ENCODE peak calls at places on chromosomes 2 and 18, in four cellular contexts. X is AG09319, E is GM20000, M is colonic mucosa. H is an unnamed sample.

GRCh38 chr2:147937744-147938349 is 82.7 kb downstream of the ORC4 start:
- DNase-seq in M (no peak), X (no peak), E (peak), H (no peak)

GRCh38 chr2:113053666-113054435 is 1.2 kb upstream of the IL36B start:
- DNase-seq in E (no peak), X (no peak), M (peak), H (no peak)

GRCh38 chr2:38181802-38182517 is 106.0 kb upstream of the CYP1B1 start:
- DNase-seq in E (no peak), X (no peak), M (no peak), H (no peak)

GRCh38 chr2:111967018-111967417 is 68.6 kb downstream of the MERTK start:
- DNase-seq in M (no peak), X (no peak), E (no peak), H (no peak)

GRCh38 chr2:86788172-86788571 is 2.5 kb downstream of the CD8A start:
- DNase-seq in X (no peak), M (no peak), E (no peak), H (no peak)

GRCh38 chr2:172097557-172098131 is 5.1 kb downstream of the DLX2 start:
- DNase-seq in E (peak), M (no peak), X (no peak), H (peak)

GRCh38 chr2:235494716-235495372 is 1.0 kb downstream of the AGAP1 start:
- DNase-seq in X (no peak), E (peak), M (no peak), H (no peak)

GRCh38 chr2:3256157-3256556 is 121.5 kb downstream of the EIPR1 start:
- DNase-seq in E (no peak), M (no peak), X (no peak), H (no peak)

GRCh38 chr2:74525717-74526648 is at the start of gene DQX1:
- DNase-seq in X (no peak), E (peak), M (peak), H (peak)

GRCh38 chr2:7037340-7038333 is 120.4 kb downstream of the RNF144A start:
- DNase-seq in E (peak), M (peak), X (peak), H (peak)

GRCh38 chr18:2564373-2564772 is 6.9 kb downstream of the METTL4 start:
- DNase-seq in M (no peak), E (no peak), X (no peak), H (no peak)

GRCh38 chr2:39448169-39448502 is 11.1 kb upstream of the MAP4K3 start:
- DNase-seq in X (no peak), E (no peak), M (no peak), H (no peak)

GRCh38 chr18:37299471-37300304 is 265.9 kb downstream of the CELF4 start:
- DNase-seq in M (peak), X (peak), E (no peak), H (no peak)

GRCh38 chr2:158719411-158719810 is 75.7 kb upstream of the DAPL1 start:
- DNase-seq in E (no peak), X (no peak), M (no peak), H (no peak)

GRCh38 chr2:45259144-45259543 is 249.9 kb upstream of the SIX2 start:
- DNase-seq in M (no peak), E (no peak), X (no peak), H (no peak)

GRCh38 chr2:221124542-221125235 is 447.4 kb downstream of the EPHA4 start:
- DNase-seq in M (no peak), E (no peak), X (no peak), H (no peak)

GRCh38 chr2:47601518-47602015 is 181.4 kb upstream of the MSH6 start:
- DNase-seq in M (no peak), E (no peak), X (no peak), H (no peak)

GRCh38 chr2:104378853-104379374 is 475.0 kb upstream of the POU3F3 start:
- DNase-seq in M (peak), E (peak), X (no peak), H (no peak)

GRCh38 chr2:193847140-193847539 is 1652.4 kb upstream of the TMEFF2 start:
- DNase-seq in X (no peak), M (no peak), E (no peak), H (no peak)

GRCh38 chr2:120846406-120847095 is 110.9 kb downstream of the GLI2 start:
- DNase-seq in E (no peak), X (no peak), M (no peak), H (no peak)

GRCh38 chr2:139992078-139992477 is 1211.9 kb upstream of the NXPH2 start:
- DNase-seq in M (no peak), X (no peak), E (no peak), H (no peak)

GRCh38 chr2:220783651-220784050 is 788.5 kb downstream of the EPHA4 start:
- DNase-seq in E (no peak), X (no peak), M (no peak), H (no peak)

GRCh38 chr2:65071499-65072180 is 15.4 kb downstream of the CEP68 start:
- DNase-seq in X (no peak), M (no peak), E (no peak), H (no peak)

GRCh38 chr18:23529597-23529996 is 26.3 kb downstream of the RMC1 start:
- DNase-seq in M (no peak), E (no peak), X (no peak), H (no peak)

GRCh38 chr2:173354601-173355131 is at the start of gene CDCA7:
- DNase-seq in X (no peak), E (peak), M (peak), H (peak)

GRCh38 chr2:11754705-11755026 is 8.2 kb downstream of the LPIN1 start:
- DNase-seq in E (no peak), X (no peak), M (no peak), H (no peak)

GRCh38 chr2:179104736-179105135 is 54.8 kb upstream of the CCDC141 start:
- DNase-seq in X (no peak), E (no peak), M (no peak), H (no peak)

GRCh38 chr2:52289776-52290175 is 1257.8 kb upstream of the NRXN1 start:
- DNase-seq in E (no peak), M (no peak), X (no peak), H (no peak)

GRCh38 chr2:15842771-15843666 is 97.3 kb upstream of the MYCN start:
- DNase-seq in M (no peak), X (no peak), E (no peak), H (no peak)

GRCh38 chr2:215397632-215398341 is 38.1 kb downstream of the FN1 start:
- DNase-seq in X (no peak), M (no peak), E (no peak), H (no peak)

GRCh38 chr2:21793461-21793860 is 669.7 kb downstream of the TDRD15 start:
- DNase-seq in X (no peak), E (no peak), M (no peak), H (no peak)

GRCh38 chr2:15595342-15595905 is 3.8 kb downstream of the DDX1 start:
- DNase-seq in X (no peak), M (no peak), E (no peak), H (no peak)

GRCh38 chr2:229434131-229434530 is 163.0 kb upstream of the PID1 start:
- DNase-seq in X (no peak), E (no peak), M (no peak), H (no peak)

GRCh38 chr2:229425573-229425972 is 154.5 kb upstream of the PID1 start:
- DNase-seq in M (no peak), X (no peak), E (no peak), H (no peak)

GRCh38 chr2:229429529-229430067 is 158.5 kb upstream of the PID1 start:
- DNase-seq in X (no peak), M (no peak), E (no peak), H (no peak)

GRCh38 chr2:229433351-229433750 is 162.3 kb upstream of the PID1 start:
- DNase-seq in E (no peak), X (no peak), M (no peak), H (no peak)

DNA sequence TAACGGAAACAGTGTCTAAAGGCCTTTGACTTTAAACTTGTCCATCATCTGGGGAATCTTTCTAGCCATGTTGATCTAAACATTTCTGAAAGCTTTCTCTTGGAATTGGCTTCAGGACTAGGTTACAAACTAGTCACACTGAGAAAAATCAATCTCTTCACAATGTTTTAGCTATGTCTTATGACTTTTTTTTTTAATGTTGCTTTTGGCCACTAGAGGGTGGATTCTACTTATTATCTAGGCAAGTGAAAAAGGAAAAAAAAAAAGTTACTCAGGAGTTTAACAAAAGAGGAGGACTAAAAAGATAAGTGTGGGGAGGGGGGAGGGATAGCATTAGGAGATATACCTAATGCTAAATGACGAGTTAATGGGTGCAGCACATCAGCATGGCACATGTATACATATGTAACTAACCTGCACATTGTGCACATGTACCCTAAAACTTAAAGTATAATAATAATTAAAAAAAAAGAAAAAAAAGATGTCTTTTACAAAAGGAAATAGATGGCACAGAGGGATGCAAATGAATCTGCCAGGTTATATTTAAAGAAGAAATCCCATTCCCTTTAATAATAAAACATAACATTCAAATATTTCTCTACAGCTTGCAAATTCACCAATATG is 160.4 kb upstream of the PID1 start:
- DNase-seq in E (no peak), X (no peak), M (no peak), H (no peak)
- TF ChIP-seq CTCF in E (no peak), X (peak), M (no peak), H (no peak)

DNA sequence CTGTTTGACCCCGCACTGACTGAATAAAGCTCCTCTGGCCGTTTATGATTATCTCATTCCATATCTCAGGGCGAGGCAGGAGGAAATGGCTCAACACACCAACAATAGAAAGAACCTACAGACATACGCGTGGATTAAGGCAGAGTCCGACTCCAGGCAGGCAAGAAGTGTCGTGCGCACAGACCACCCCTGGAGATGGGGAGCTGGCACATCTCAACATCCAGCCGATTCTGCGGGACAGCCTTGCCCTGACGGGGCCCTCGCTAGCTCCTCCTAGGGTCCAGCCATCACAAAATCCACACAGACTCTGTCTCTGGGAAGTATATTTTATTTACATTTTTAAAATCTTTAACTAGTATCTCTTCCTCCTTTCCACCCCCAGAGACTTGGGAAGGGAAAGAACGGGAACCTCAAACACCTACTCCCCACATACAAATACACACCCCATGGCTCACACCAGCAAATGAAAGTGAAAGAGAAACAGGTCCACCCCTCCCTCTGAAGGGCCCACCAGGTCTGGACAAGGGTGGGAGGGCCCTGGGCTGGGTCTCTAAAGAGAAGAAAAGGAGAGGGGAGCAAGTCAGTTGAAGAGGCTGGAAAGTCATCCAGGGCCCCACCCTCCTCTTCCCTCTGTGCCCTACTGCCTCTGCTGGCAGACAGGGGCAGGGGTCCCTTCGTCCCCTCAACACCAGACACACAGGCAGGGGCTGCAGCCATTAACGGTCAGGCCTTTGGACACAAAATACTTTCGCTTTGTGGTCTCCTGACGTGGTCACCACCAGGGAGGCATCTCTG is 3.2 kb downstream of the GPBAR1 start:
- DNase-seq in X (no peak), M (no peak), E (no peak), H (no peak)
- TF ChIP-seq CTCF in X (no peak), M (no peak), E (no peak), H (no peak)

DNA sequence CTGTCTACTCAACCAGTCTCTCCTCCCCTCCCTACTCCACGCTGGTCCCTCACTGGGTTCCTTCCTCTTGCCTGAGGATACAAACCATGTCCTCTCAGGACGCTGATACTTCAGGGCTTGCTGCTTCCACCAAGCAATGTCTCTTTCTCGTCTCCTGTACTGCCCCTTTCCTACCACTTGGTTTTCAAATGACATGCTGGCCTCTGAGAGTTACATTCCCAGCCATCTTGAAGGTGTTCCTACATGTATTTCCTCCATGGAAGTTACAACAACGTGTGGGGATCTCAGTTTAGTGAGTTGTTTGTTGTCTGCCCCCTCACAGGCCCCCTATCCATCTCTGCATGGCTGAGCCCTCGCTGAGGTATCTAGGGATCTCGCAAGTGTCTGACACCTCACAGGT is 334.5 kb upstream of the SKOR2 start:
- DNase-seq in E (no peak), M (no peak), X (no peak), H (no peak)
- TF ChIP-seq CTCF in E (no peak), M (no peak), X (no peak), H (no peak)

DNA sequence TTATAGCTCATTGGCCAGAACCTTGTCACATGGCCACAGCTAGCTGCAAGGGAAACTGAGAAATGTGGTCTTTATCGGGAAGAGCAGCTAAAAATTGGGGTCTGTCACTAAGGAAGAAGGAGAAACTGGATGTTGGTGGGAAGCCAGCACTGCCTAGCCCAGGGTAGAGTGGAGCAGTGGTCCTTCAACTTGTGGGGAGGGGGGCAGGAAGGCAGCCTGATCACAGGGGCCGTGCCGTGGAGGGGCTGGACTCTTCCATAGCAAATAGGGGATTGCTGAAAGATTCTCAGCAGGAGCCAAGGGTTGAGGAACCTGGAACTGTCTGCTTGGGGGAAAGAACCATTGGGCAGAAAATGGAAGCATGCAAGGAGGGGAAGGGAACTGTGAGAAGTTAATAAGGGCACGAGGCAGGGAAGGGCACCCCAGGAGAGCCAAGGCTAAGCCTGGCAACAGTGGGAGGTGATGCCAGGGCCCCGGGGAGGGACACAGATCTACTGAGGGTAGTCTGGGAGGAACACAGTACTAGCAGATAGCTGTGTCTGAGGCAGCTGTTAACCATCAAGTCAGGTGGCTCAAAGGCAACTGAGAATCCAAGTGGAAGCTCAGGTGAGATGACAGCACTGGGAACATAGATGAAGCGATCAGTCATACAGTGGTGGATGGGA is 5.9 kb upstream of the NEURL3 start:
- DNase-seq in E (no peak), M (no peak), X (no peak), H (no peak)
- TF ChIP-seq CTCF in E (no peak), M (no peak), X (no peak), H (no peak)

GRCh38 chr18:55407191-55407590 is 180.8 kb downstream of the TCF4 start:
- DNase-seq in E (no peak), M (no peak), X (no peak), H (no peak)

GRCh38 chr18:55404136-55404810 is 183.7 kb downstream of the TCF4 start:
- DNase-seq in E (no peak), M (no peak), X (no peak), H (no peak)

GRCh38 chr18:55404811-55405654 is 183.0 kb downstream of the TCF4 start:
- DNase-seq in E (no peak), X (no peak), M (no peak), H (no peak)

GRCh38 chr18:55406374-55407045 is 181.5 kb downstream of the TCF4 start:
- DNase-seq in M (no peak), E (no peak), X (no peak), H (no peak)

DNA sequence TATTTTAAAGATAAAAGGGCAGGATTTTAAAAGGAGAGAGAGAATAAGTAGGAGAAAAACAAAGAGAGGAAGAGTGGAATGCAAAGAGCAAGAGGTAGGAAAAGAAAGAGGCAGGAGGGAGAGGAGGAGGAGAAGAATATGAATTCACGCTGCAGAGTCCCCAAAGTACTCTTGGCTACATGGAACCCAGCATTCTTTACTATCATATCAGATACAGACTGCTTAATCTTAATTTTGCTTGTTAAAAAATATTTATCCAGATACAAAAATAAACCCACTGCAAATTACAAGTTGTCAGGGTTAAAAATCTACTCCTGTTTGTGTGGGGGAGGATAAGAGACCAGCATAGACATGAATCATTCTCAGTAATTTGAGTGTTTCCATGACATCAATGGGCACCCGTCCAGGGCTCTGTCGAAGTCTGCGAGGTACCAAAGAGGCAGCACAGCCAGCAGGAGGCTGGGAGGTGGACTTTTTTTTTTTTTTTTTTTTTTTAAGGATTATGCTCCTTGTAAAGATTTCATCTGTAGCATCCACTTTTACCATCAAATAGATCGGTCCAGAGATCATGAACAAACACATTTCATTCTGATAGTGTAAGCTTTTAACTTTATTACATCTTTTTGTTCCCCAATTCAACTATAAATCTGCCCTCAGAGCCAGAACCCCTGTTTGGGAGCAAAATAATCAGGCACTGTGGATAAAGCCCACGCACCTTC is 182.2 kb downstream of the TCF4 start:
- DNase-seq in E (no peak), M (peak), X (peak), H (no peak)
- TF ChIP-seq CTCF in E (no peak), M (no peak), X (peak), H (no peak)

DNA sequence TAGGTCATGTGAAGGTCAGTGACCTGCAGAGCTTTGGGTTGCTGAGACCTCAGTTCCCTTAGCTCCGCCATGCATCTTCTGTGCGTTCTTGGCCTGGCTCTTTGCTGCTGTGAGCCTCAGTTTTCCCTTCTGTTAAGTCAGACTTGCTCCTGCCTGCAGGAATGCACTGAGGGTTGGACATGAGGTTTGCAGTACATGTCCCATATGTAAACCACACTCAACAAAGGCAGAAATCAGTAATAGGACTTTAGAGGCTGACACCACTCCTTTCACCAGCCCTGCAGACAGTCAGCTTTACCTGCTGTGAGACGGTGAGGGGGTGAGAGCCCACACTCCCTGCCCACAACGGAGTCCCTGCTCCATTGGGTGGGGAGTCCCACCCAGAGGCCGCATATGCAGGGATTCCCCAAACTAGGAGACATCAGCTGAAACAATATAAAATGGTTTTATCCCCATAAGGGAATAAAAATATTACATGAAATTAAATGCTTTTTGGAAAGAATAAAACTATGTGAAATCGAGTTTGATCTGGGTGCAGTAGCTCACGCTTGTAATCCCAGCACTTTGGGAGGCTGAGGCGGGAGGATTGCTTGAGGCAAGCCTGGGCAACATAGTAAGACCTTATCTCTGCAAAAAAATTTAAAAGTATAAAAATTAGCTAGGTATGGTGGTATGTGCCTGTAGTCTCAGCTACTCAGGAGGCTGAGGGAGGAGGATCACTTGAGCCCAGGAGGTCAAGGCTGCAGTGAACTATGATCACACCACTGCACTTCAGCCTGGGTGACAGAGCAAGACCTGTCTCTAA is 55.1 kb downstream of the MYO7B start:
- DNase-seq in M (no peak), E (no peak), X (no peak), H (no peak)
- TF ChIP-seq CTCF in M (no peak), E (no peak), X (no peak), H (no peak)

H was measured in GM13976.